ENCODE peak calls at places on chromosomes 6 and 20, in seven cellular contexts. O, M, C, E, F, X and D are unnamed samples.

GRCh38 chr6:24205020-24205492 is 79.0 kb downstream of the NRSN1 start:
- DNase-seq in O (no peak), X (no peak), E (no peak), C (peak; percentile 28), F (peak; percentile 55), M (no peak), D (peak; percentile 11)

GRCh38 chr6:126804255-126805064 is 314.0 kb upstream of the RSPO3 start:
- DNase-seq in E (no peak), C (peak; percentile 19), X (no peak), F (peak; percentile 71), M (no peak), O (no peak), D (peak; percentile 27)

GRCh38 chr6:90304308-90304707 is 7.7 kb upstream of the BACH2 start:
- DNase-seq in F (no peak), X (no peak), C (no peak), M (no peak), O (no peak), E (no peak), D (no peak)

GRCh38 chr6:113481441-113481840 is 375.7 kb upstream of the MARCKS start:
- DNase-seq in X (no peak), F (no peak), C (no peak), M (no peak), E (no peak), O (no peak), D (no peak)

GRCh38 chr6:88780714-88781389 is 182.6 kb downstream of the RNGTT start:
- DNase-seq in O (no peak), C (peak; percentile 28), X (peak; percentile 34), M (peak; percentile 21), E (no peak), F (peak; percentile 84), D (peak; percentile 57)

GRCh38 chr20:3614509-3614908 is 48.7 kb downstream of the GFRA4 start:
- DNase-seq in E (no peak), O (no peak), X (no peak), M (no peak), F (no peak), C (no peak), D (no peak)

GRCh38 chr6:76134651-76135050 is 62.2 kb upstream of the IMPG1 start:
- DNase-seq in O (no peak), M (no peak), F (no peak), X (no peak), C (no peak), E (no peak), D (no peak)

GRCh38 chr6:83252717-83253116 is 59.6 kb downstream of the RWDD2A start:
- DNase-seq in E (no peak), F (peak; percentile 55), M (peak; percentile 11), O (no peak), C (no peak), X (no peak), D (no peak)

GRCh38 chr6:26329763-26330511 is 35.1 kb upstream of the BTN3A2 start:
- DNase-seq in X (no peak), F (peak; percentile 57), C (no peak), O (no peak), M (no peak), E (no peak), D (no peak)

GRCh38 chr6:139337830-139338229 is 36.6 kb downstream of the CITED2 start:
- DNase-seq in X (no peak), M (no peak), O (no peak), C (no peak), E (peak; percentile 41), F (no peak), D (no peak)

GRCh38 chr20:2089447-2089846 is 12.2 kb upstream of the STK35 start:
- DNase-seq in E (no peak), M (no peak), C (no peak), X (no peak), O (no peak), F (no peak), D (no peak)

GRCh38 chr20:2086177-2086979 is 15.2 kb upstream of the STK35 start:
- DNase-seq in F (peak; percentile 9), O (no peak), E (no peak), X (no peak), M (no peak), C (no peak), D (no peak)

GRCh38 chr20:2086980-2087377 is 14.6 kb upstream of the STK35 start:
- DNase-seq in C (no peak), M (no peak), F (no peak), O (no peak), X (no peak), E (no peak), D (no peak)

GRCh38 chr20:2084703-2085102 is 16.9 kb upstream of the STK35 start:
- DNase-seq in C (no peak), X (no peak), M (no peak), E (no peak), O (no peak), F (peak; percentile 63), D (no peak)

GRCh38 chr20:2088904-2089303 is 12.7 kb upstream of the STK35 start:
- DNase-seq in C (no peak), F (no peak), M (no peak), X (no peak), E (no peak), O (no peak), D (no peak)
- H3K27ac ChIP-seq in C (no peak overlapping the region), F (no peak overlapping the region), M (no peak overlapping the region), X (no peak overlapping the region), E (no peak overlapping the region), O (no peak overlapping the region), D (no peak overlapping the region)

GRCh38 chr6:125742433-125743120 is 6.9 kb upstream of the HEY2 start:
- DNase-seq in C (no peak), F (no peak), X (no peak), O (no peak), M (no peak), E (no peak), D (no peak)
- H3K27ac ChIP-seq in C (no peak overlapping the region), F (no peak overlapping the region), X (no peak overlapping the region), O (peak overlapping the region; percentile 95), M (no peak overlapping the region), E (no peak overlapping the region), D (no peak overlapping the region)

DNA sequence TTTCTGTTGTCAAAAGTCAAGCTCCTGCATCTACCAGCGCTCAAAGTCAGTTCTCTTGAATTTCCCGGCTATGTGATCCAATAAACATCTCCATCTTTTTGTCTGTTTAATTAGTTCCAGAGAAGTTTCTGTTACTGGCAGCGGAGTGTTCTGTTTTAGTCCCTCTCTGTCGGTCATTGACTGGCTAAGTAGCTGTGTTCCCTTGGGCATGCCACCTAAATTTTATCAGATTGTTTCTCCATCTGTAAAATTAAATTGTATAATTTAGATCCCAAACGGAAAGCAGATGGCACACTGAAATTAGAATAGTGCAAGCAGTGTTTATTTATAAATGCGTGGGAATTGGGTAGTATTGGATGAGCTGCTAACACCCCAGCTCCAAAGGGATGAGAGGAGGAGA is 29.7 kb upstream of the PRL start:
- DNase-seq in F (no peak), E (no peak), O (no peak), X (no peak), M (no peak), C (no peak), D (no peak)
- H3K27ac ChIP-seq in F (no peak overlapping the region), E (no peak overlapping the region), O (peak overlapping the region; percentile 25), X (no peak overlapping the region), M (no peak overlapping the region), C (no peak overlapping the region), D (no peak overlapping the region)

GRCh38 chr6:159092631-159093030 is 47.8 kb upstream of the TAGAP start:
- DNase-seq in E (no peak), X (no peak), O (no peak), C (no peak), F (peak; percentile 38), M (no peak), D (no peak)
- H3K27ac ChIP-seq in E (no peak overlapping the region), X (no peak overlapping the region), O (no peak overlapping the region), C (no peak overlapping the region), F (no peak overlapping the region), M (no peak overlapping the region), D (no peak overlapping the region)

DNA sequence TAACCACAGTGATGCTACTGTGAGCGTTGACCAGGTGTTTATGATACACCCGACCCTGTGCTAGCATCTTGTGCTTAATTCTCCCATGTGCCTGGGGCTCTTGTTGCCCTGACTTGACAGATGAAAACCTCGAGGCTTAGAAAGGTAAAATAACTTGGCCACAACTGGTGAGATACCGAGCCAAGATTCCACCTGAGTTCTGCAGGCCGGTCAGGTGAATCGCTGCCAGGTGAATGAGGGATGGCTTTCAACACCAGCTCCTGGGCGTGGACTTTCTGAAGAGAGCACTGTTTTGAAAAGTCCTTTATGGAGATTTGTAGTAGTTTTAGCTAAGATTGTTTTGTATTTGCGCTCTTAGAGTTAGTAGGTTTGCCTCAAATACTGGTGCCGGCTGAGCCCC is 12.2 kb upstream of the ZNF831 start:
- DNase-seq in X (no peak), M (no peak), C (no peak), E (no peak), O (no peak), F (no peak), D (no peak)
- H3K27ac ChIP-seq in X (no peak overlapping the region), M (no peak overlapping the region), C (no peak overlapping the region), E (no peak overlapping the region), O (no peak overlapping the region), F (no peak overlapping the region), D (no peak overlapping the region)